ENCODE peak calls at places on chromosomes 1 and 21, in four cellular contexts. E is HepG2, U is A549, Z is prostate gland. H is an unnamed sample.

GRCh38 chr1:161987872-161988271 is 35.8 kb downstream of the OLFML2B start:
- DNase-seq in E (no peak), U (no peak), Z (no peak), H (no peak)

GRCh38 chr1:74963120-74963519 is 171.1 kb upstream of the LHX8 start:
- DNase-seq in E (no peak), U (no peak), Z (no peak), H (no peak)

GRCh38 chr1:151048645-151049032 is 1.1 kb downstream of the C1orf56 start:
- DNase-seq in E (no peak), U (no peak), Z (no peak), H (no peak)

GRCh38 chr1:18452550-18452949 is 28.2 kb upstream of the KLHDC7A start:
- DNase-seq in E (peak; percentile 13), U (peak; percentile 13), Z (no peak), H (no peak)

GRCh38 chr1:203311368-203312301 is 6.3 kb downstream of the BTG2 start:
- DNase-seq in E (no peak), U (no peak), Z (no peak), H (no peak)

GRCh38 chr1:79042117-79042516 is 35.6 kb upstream of the ADGRL4 start:
- DNase-seq in E (no peak), U (no peak), Z (no peak), H (no peak)

GRCh38 chr21:43609501-43610340 is 49.6 kb downstream of the HSF2BP start:
- DNase-seq in E (peak; percentile 89), U (no peak), Z (peak; percentile 87), H (peak; percentile 64)

GRCh38 chr21:17989780-17990179 is 170.6 kb upstream of the C21orf91 start:
- DNase-seq in E (no peak), U (no peak), Z (no peak), H (no peak)

GRCh38 chr1:184755226-184756065 is 788 bp upstream of the EDEM3 start:
- DNase-seq in E (no peak), U (peak; percentile 7), Z (no peak), H (peak; percentile 27)

GRCh38 chr1:28507247-28507645 is 1.4 kb downstream of the RCC1 start:
- DNase-seq in E (no peak), U (no peak), Z (no peak), H (peak; percentile 55)

GRCh38 chr1:19606817-19607706 is 37.0 kb upstream of the NBL1 start:
- DNase-seq in E (no peak), U (no peak), Z (no peak), H (no peak)

GRCh38 chr1:31389616-31390015 is 16.7 kb upstream of the FABP3 start:
- DNase-seq in E (no peak), U (no peak), Z (no peak), H (no peak)

GRCh38 chr21:28856588-28857250 is 136.0 kb downstream of the LTN1 start:
- DNase-seq in E (peak; percentile 53), U (no peak), Z (no peak), H (no peak)

GRCh38 chr1:114040273-114041043 is 61.2 kb downstream of the OLFML3 start:
- DNase-seq in E (no peak), U (no peak), Z (no peak), H (no peak)

GRCh38 chr1:235124111-235124510 is 4.5 kb downstream of the TOMM20 start:
- DNase-seq in E (no peak), U (no peak), Z (no peak), H (no peak)

GRCh38 chr1:236395780-236396664 is 1.9 kb downstream of the EDARADD start:
- DNase-seq in E (no peak), U (no peak), Z (peak; percentile 13), H (no peak)

GRCh38 chr1:82321794-82322193 is 521.1 kb downstream of the ADGRL2 start:
- DNase-seq in E (no peak), U (no peak), Z (no peak), H (no peak)

GRCh38 chr1:91669584-91670350 is 169.1 kb downstream of the CDC7 start:
- DNase-seq in E (no peak), U (no peak), Z (no peak), H (no peak)

GRCh38 chr1:91673603-91674002 is 173.0 kb downstream of the CDC7 start:
- DNase-seq in E (no peak), U (no peak), Z (no peak), H (no peak)

GRCh38 chr1:91674107-91674506 is 173.5 kb downstream of the CDC7 start:
- DNase-seq in E (no peak), U (no peak), Z (no peak), H (no peak)

GRCh38 chr1:91670781-91671180 is 170.1 kb downstream of the CDC7 start:
- DNase-seq in E (no peak), U (no peak), Z (no peak), H (no peak)

DNA sequence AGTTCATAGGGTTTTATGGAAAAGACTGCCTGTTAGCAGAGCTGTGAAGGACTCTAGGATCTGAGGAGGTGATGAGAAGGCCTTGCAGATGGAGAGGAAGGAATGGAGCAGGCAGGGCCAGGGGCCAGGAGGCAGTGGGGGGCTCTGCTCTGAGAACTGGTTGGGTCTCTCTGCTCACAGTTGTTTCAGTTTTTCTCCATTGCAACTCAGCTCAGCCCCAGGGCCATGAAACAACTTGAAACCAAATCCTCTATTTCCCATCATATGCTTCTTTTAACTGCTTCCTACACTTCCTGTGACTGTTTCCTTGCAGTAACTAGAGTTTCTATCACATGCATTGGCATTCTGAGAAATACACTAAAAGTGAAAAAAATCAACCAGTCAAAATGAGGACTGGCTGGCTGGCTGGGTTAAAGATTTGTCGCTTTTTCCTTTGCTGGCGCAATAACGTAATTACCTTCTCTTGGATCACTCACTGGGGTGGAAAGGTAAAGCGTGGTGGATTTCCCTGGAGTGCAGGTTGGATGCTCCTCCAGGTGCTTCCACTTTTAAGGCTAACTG is 172.0 kb downstream of the CDC7 start:
- DNase-seq in E (no peak), U (no peak), Z (no peak), H (no peak)
- TF ChIP-seq POLR2A in E (no peak), U (no peak), Z (no peak), H (no peak)

DNA sequence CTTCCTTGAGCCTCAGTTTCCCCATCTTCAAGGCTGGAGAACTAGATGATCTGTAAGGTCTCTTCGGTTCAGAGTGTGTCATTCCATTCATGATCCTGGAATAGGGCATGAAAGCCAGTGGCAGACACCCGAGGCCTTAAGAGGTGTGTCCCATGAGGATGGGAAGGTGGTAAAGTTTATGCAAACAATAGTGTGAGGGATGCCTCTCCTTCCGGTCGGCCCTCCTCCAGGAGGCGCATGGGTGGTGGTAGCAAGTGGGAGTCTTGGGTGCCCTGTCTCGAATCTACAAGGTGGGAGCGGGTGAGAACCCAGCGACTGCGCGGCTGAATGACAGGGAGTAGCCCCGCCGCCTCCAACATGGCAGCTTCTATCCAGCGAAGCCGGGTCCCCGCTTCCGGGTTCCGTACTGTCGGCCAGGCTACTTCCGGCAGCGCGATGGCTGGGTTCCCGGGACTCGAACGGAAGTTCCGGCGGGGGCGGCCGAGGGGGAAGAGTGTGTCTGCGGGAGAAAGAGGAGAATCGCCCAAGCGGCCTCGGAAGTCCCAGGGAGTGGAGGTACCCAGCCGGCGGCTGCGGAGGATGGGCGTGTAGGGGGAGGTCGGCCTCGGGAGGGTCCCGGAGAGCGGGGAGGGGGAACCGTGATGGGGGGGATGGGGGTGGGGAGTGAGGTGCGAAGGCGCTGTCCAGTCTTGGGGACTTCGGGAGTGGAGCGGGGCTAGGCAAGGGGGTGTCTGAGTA is at the start of gene LYPLA2:
- DNase-seq in E (peak; percentile 85), U (peak; percentile 83), Z (peak; percentile 95), H (peak; percentile 94)
- TF ChIP-seq POLR2A in E (peak; percentile 47), U (peak; percentile 28), Z (peak; percentile 61), H (no peak)

DNA sequence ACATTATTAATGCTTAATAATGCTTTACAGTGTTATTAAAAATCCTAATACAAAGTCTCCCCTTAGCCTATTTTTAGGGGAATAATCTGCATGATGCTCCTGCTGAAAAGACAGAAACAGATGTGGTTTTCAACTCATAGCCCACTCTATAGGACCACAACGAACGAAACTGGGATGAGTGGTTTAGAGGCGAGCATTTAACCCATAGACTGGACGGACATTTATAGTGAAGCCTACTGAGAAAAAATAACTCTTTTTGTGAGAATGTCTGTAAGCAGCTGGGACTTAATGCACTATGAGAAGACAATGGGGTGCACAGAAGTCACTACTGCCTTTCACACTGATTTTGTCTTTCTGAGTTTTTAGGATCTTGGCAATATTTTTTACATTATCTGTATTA is 1599.6 kb upstream of the B3GALT2 start:
- DNase-seq in E (no peak), U (no peak), Z (no peak), H (no peak)
- TF ChIP-seq POLR2A in E (no peak), U (no peak), Z (no peak), H (no peak)

GRCh38 chr1:21589618-21590017 is 79.5 kb downstream of the RAP1GAP start:
- DNase-seq in E (no peak), U (no peak), Z (no peak), H (no peak)
- TF ChIP-seq POLR2A in E (no peak), U (no peak), Z (no peak), H (no peak)

DNA sequence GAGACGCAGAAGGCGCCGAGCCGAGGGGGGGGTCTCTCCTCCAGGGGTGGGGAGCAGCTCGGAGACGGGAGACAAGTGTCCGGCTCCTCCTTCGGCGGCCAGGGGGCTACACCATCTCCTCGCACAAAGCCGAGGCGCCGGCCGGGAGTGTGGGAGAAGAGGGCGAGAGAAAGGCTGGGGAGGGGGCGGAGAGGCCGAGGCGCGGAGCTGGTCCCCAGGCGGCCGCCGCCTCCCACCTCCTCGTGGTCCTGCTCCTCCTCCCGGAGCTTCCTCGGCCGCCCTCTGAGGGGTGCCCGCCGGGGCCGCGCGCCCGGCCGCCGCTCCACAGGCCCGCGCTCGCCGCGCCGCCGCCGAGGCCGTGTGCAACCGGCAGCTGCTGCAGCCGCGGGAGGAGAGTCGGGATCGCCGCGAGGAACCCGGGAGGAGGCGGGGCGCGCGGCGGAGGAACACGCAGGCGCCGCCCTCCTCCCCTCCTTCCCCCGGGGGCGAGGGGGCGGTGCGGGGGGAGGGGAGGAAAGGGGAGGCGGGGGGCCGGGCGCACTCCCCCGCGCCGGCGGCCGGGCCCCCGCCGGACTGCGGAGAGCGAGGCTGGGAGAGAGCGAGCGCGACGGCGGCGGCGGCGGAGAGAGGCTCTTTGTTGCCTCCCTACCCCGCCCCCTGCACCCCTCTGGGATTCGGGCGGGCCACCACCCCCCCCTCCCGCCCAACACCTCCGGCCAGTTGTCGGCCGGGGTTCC is at the start of gene ENAH:
- DNase-seq in E (peak; percentile 49), U (peak; percentile 65), Z (peak; percentile 78), H (peak; percentile 80)
- TF ChIP-seq POLR2A in E (no peak), U (peak; percentile 80), Z (peak; percentile 54), H (peak; percentile 95)

GRCh38 chr21:40454057-40454456 is 392.9 kb downstream of the DSCAM start:
- DNase-seq in E (no peak), U (no peak), Z (no peak), H (no peak)
- TF ChIP-seq POLR2A in E (no peak), U (no peak), Z (no peak), H (no peak)

GRCh38 chr1:145872421-145872891 is 13.2 kb downstream of the ANKRD35 start:
- DNase-seq in E (no peak), U (no peak), Z (peak; percentile 53), H (no peak)
- TF ChIP-seq POLR2A in E (no peak), U (no peak), Z (no peak), H (no peak)

H was measured in adrenal gland.